ENCODE peak calls at places on chromosomes 13 and 19, in four cellular contexts. One of them, this sample, is unnamed.

GRCh38 chr19:16160943-16161560 is 12.3 kb downstream of the CIB3 start:
- DNase-seq in lower leg skin: no peak
- DNase-seq in A549: peak; percentile 54
- DNase-seq in HCT116: peak; percentile 95
- DNase-seq in this sample: peak; percentile 74

GRCh38 chr19:48962029-48962848 is 2.9 kb upstream of the FTL start:
- DNase-seq in HCT116: no peak
- DNase-seq in lower leg skin: peak; percentile 64
- DNase-seq in A549: peak; percentile 88
- DNase-seq in this sample: peak; percentile 68

GRCh38 chr19:15247107-15248014 is 15.1 kb upstream of the EPHX3 start:
- DNase-seq in A549: no peak
- DNase-seq in HCT116: no peak
- DNase-seq in lower leg skin: no peak
- DNase-seq in this sample: no peak

GRCh38 chr19:54481326-54481930 is 8.3 kb upstream of the CDC42EP5 start:
- DNase-seq in HCT116: peak; percentile 32
- DNase-seq in lower leg skin: no peak
- DNase-seq in A549: no peak
- DNase-seq in this sample: no peak

GRCh38 chr19:2702170-2703076 is at the start of gene GNG7:
- DNase-seq in lower leg skin: peak; percentile 84
- DNase-seq in A549: peak; percentile 84
- DNase-seq in HCT116: peak; percentile 68
- DNase-seq in this sample: peak; percentile 100

GRCh38 chr13:108360139-108360538 is 90.6 kb downstream of the TNFSF13B start:
- DNase-seq in A549: no peak
- DNase-seq in HCT116: no peak
- DNase-seq in lower leg skin: no peak
- DNase-seq in this sample: no peak

GRCh38 chr13:28204690-28205443 is 66.5 kb downstream of the PAN3 start:
- DNase-seq in HCT116: no peak
- DNase-seq in A549: no peak
- DNase-seq in lower leg skin: no peak
- DNase-seq in this sample: no peak

GRCh38 chr13:110869231-110869804 is 45.6 kb downstream of the ANKRD10 start:
- DNase-seq in HCT116: no peak
- DNase-seq in A549: no peak
- DNase-seq in lower leg skin: no peak
- DNase-seq in this sample: peak; percentile 72

GRCh38 chr13:73340069-73340468 is 281.3 kb downstream of the KLF5 start:
- DNase-seq in lower leg skin: no peak
- DNase-seq in A549: no peak
- DNase-seq in HCT116: no peak
- DNase-seq in this sample: no peak

GRCh38 chr13:75675421-75675820 is 39.3 kb downstream of the LMO7 start:
- DNase-seq in lower leg skin: no peak
- DNase-seq in A549: no peak
- DNase-seq in HCT116: no peak
- DNase-seq in this sample: no peak

GRCh38 chr13:27920677-27921420 is 1.0 kb downstream of the PDX1 start:
- DNase-seq in HCT116: no peak
- DNase-seq in lower leg skin: no peak
- DNase-seq in A549: peak; percentile 11
- DNase-seq in this sample: no peak

GRCh38 chr13:45718063-45718462 is 15.9 kb downstream of the CBY2 start:
- DNase-seq in A549: peak; percentile 6
- DNase-seq in lower leg skin: no peak
- DNase-seq in HCT116: peak; percentile 8
- DNase-seq in this sample: peak; percentile 5

GRCh38 chr19:1805401-1806183 is 6.5 kb downstream of the ATP8B3 start:
- DNase-seq in HCT116: no peak
- DNase-seq in A549: no peak
- DNase-seq in lower leg skin: no peak
- DNase-seq in this sample: no peak

GRCh38 chr19:2636897-2637683 is 65.4 kb downstream of the GNG7 start:
- DNase-seq in A549: peak; percentile 67
- DNase-seq in HCT116: no peak
- DNase-seq in lower leg skin: no peak
- DNase-seq in this sample: peak; percentile 89

GRCh38 chr13:42807236-42807635 is 25.9 kb downstream of the FAM216B start:
- DNase-seq in A549: no peak
- DNase-seq in HCT116: no peak
- DNase-seq in lower leg skin: no peak
- DNase-seq in this sample: no peak

GRCh38 chr19:13044160-13044853 is 49.0 kb downstream of the NFIX start:
- DNase-seq in A549: no peak
- DNase-seq in lower leg skin: no peak
- DNase-seq in HCT116: no peak
- DNase-seq in this sample: no peak

GRCh38 chr19:35462476-35462953 is 14.5 kb downstream of the FFAR2 start:
- DNase-seq in lower leg skin: no peak
- DNase-seq in HCT116: no peak
- DNase-seq in A549: no peak
- DNase-seq in this sample: no peak

GRCh38 chr19:32464279-32464678 is 58.7 kb downstream of the DPY19L3 start:
- DNase-seq in A549: no peak
- DNase-seq in HCT116: peak; percentile 3
- DNase-seq in lower leg skin: no peak
- DNase-seq in this sample: no peak

GRCh38 chr13:27367570-27367969 is 56.8 kb upstream of the GTF3A start:
- DNase-seq in lower leg skin: no peak
- DNase-seq in A549: no peak
- DNase-seq in HCT116: no peak
- DNase-seq in this sample: no peak

GRCh38 chr19:46976845-46977320 is 42.8 kb upstream of the NPAS1 start:
- DNase-seq in A549: no peak
- DNase-seq in lower leg skin: no peak
- DNase-seq in HCT116: no peak
- DNase-seq in this sample: no peak

GRCh38 chr19:19552811-19553210 is 14.7 kb downstream of the CILP2 start:
- DNase-seq in lower leg skin: no peak
- DNase-seq in A549: peak; percentile 58
- DNase-seq in HCT116: no peak
- DNase-seq in this sample: peak; percentile 81

GRCh38 chr19:24074720-24075119 is 12.3 kb upstream of the ZNF254 start:
- DNase-seq in HCT116: no peak
- DNase-seq in A549: no peak
- DNase-seq in lower leg skin: no peak
- DNase-seq in this sample: no peak

GRCh38 chr19:10654610-10655456 is 687 bp downstream of the ILF3 start:
- DNase-seq in A549: peak; percentile 64
- DNase-seq in HCT116: no peak
- DNase-seq in lower leg skin: peak; percentile 41
- DNase-seq in this sample: peak; percentile 65

GRCh38 chr13:30679483-30680330 is 55.6 kb upstream of the ALOX5AP start:
- DNase-seq in HCT116: no peak
- DNase-seq in A549: peak; percentile 19
- DNase-seq in lower leg skin: no peak
- DNase-seq in this sample: no peak

GRCh38 chr19:10390652-10391286 is 10.4 kb upstream of the TYK2 start:
- DNase-seq in HCT116: peak; percentile 76
- DNase-seq in lower leg skin: no peak
- DNase-seq in A549: peak; percentile 64
- DNase-seq in this sample: peak; percentile 65

GRCh38 chr13:83007226-83007625 is 875.0 kb downstream of the SLITRK1 start:
- DNase-seq in HCT116: no peak
- DNase-seq in lower leg skin: no peak
- DNase-seq in A549: no peak
- DNase-seq in this sample: no peak

GRCh38 chr19:46076951-46077814 is 36.4 kb upstream of the IGFL4 start:
- DNase-seq in HCT116: peak; percentile 82
- DNase-seq in lower leg skin: peak; percentile 54
- DNase-seq in A549: peak; percentile 95
- DNase-seq in this sample: peak; percentile 30

GRCh38 chr19:49058592-49058991 is 1.0 kb upstream of the CGB7 start:
- DNase-seq in HCT116: no peak
- DNase-seq in A549: no peak
- DNase-seq in lower leg skin: no peak
- DNase-seq in this sample: no peak

GRCh38 chr19:42091300-42092266 is 15.6 kb downstream of the ZNF574 start:
- DNase-seq in A549: no peak
- DNase-seq in lower leg skin: no peak
- DNase-seq in HCT116: no peak
- DNase-seq in this sample: peak; percentile 51

GRCh38 chr19:49830766-49831165 is 12.7 kb downstream of the MED25 start:
- DNase-seq in HCT116: no peak
- DNase-seq in lower leg skin: no peak
- DNase-seq in A549: no peak
- DNase-seq in this sample: no peak

GRCh38 chr19:31908486-31909255 is 436.7 kb upstream of the ZNF507 start:
- DNase-seq in A549: no peak
- DNase-seq in HCT116: no peak
- DNase-seq in lower leg skin: no peak
- DNase-seq in this sample: no peak

GRCh38 chr13:44311011-44311481 is 62.6 kb upstream of the SERP2 start:
- DNase-seq in HCT116: no peak
- DNase-seq in A549: no peak
- DNase-seq in lower leg skin: peak; percentile 63
- DNase-seq in this sample: no peak

GRCh38 chr13:25300861-25301346 is 521 bp upstream of the NUP58 start:
- DNase-seq in A549: no peak
- DNase-seq in HCT116: no peak
- DNase-seq in lower leg skin: no peak
- DNase-seq in this sample: no peak

GRCh38 chr19:47315125-47315821 is 5.6 kb downstream of the C5AR1 start:
- DNase-seq in A549: peak; percentile 98
- DNase-seq in HCT116: peak; percentile 87
- DNase-seq in lower leg skin: peak; percentile 86
- DNase-seq in this sample: peak; percentile 79

GRCh38 chr19:44113138-44113783 is at the start of gene ZNF225:
- DNase-seq in lower leg skin: peak; percentile 98
- DNase-seq in HCT116: peak; percentile 97
- DNase-seq in A549: peak; percentile 97
- DNase-seq in this sample: peak; percentile 91
- TF ChIP-seq POLR2A in lower leg skin: no peak
- TF ChIP-seq POLR2A in HCT116: peak; percentile 63
- TF ChIP-seq POLR2A in A549: peak; percentile 61
- TF ChIP-seq POLR2A in this sample: peak; percentile 46

DNA sequence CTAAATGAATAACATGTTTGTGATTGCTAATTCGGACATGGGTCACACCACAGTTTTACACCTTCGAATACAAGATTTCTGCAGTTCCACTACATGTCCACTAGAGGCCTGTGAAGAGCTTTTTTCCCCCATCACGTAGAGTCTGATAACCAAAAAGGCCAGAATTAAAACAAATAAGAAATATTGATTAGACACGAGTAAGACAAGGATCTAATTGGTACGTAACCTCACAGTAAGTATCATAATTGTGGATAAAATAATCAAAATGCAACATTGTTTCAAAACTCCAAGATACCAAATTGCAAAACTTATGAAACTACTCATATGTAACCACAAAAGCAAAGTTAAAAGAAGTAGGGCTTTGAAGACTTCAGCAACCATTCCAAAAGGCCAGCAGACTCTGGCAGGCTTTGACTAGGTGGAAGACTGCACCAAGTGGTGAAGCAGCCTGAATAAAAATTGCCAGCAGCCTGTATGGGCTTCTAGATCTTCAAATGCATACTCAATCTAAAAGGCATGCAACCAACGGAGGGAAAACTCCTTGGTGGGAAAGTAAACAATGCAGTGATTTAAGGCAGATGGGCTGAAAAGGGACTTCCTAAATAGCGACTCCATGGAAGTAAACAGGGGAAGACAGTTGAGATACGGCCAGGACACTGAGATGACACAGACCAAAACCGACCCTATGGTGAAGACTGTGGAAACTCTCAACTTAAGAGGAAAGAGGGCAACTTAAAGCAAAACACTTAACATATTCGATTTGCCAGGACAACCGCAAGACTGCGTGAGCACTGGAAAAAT is 56.7 kb downstream of the STARD13 start:
- DNase-seq in lower leg skin: no peak
- DNase-seq in HCT116: peak; percentile 26
- DNase-seq in A549: peak; percentile 28
- DNase-seq in this sample: no peak
- TF ChIP-seq POLR2A in lower leg skin: no peak
- TF ChIP-seq POLR2A in HCT116: no peak
- TF ChIP-seq POLR2A in A549: no peak
- TF ChIP-seq POLR2A in this sample: no peak

GRCh38 chr19:40286235-40286530 is 1.0 kb upstream of the AKT2 start:
- DNase-seq in HCT116: no peak
- DNase-seq in A549: no peak
- DNase-seq in lower leg skin: no peak
- DNase-seq in this sample: no peak

GRCh38 chr19:40283414-40284250 is 1.5 kb downstream of the AKT2 start:
- DNase-seq in HCT116: no peak
- DNase-seq in A549: no peak
- DNase-seq in lower leg skin: no peak
- DNase-seq in this sample: no peak

GRCh38 chr19:40285353-40286234 is 449 bp upstream of the AKT2 start:
- DNase-seq in lower leg skin: peak; percentile 99
- DNase-seq in HCT116: peak; percentile 99
- DNase-seq in A549: peak; percentile 100
- DNase-seq in this sample: peak; percentile 98

GRCh38 chr19:40284251-40284500 is 969 bp downstream of the AKT2 start:
- DNase-seq in A549: no peak
- DNase-seq in lower leg skin: no peak
- DNase-seq in HCT116: no peak
- DNase-seq in this sample: no peak

DNA sequence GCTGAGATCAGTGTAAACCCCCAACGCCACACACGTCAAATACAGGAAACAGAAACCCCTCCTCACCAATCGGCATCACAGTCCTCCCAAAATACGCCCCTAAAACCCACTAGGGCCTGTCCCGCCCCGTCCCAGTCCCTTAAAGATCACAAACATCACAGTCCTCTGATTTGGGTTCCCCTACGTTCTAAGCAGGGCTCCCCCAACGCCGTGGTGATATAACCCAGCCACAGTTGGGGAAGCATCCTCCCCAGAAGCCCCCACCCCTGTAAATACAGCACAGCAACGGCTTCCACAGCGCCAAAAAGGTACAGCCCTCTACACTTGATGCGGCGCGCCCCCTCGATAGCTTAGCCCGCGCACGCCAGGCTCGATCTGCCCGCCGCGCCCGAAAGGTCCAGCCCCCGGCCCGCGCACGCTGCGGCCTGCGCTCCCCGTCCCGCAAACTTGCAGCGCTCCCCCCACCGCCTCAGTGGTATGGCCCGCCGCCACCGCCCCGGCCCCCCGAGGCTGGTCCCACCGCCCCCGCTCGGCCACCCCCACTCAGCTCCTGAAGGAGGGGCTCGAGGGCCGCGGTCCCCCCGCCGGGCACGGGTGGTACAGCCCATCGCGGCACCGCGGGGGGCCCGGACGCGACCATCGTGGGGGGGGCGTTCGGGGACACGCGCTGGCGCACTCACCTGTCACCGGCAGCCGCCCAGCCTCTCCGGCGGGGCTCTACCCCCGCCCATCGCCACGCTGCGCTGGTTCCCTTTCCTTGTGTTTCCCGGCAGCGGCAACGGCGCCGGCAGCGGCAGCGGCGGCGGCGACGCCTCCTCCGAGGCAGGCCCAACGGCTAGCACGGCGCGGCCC is at the start of gene AKT2:
- DNase-seq in HCT116: no peak
- DNase-seq in lower leg skin: no peak
- DNase-seq in A549: peak; percentile 85
- DNase-seq in this sample: peak; percentile 72
- TF ChIP-seq POLR2A in HCT116: no peak
- TF ChIP-seq POLR2A in lower leg skin: no peak
- TF ChIP-seq POLR2A in A549: no peak
- TF ChIP-seq POLR2A in this sample: peak; percentile 22

GRCh38 chr19:6459356-6460098 is at the start of gene SLC25A23:
- DNase-seq in HCT116: peak; percentile 61
- DNase-seq in lower leg skin: peak; percentile 42
- DNase-seq in A549: peak; percentile 66
- DNase-seq in this sample: peak; percentile 72
- TF ChIP-seq POLR2A in HCT116: peak; percentile 25
- TF ChIP-seq POLR2A in lower leg skin: no peak
- TF ChIP-seq POLR2A in A549: no peak
- TF ChIP-seq POLR2A in this sample: peak; percentile 36